ENCODE peak calls at places on chromosomes 1 and 21, in seven cellular contexts. Q is fibroblast of lung, Y is neural progenitor cell, J is esophagus squamous epithelium, X is right lobe of liver, U is HCT116, E is HepG2. A is an unnamed sample. For H3K4me1, the result is how much of the 10 kb centered on the place peaks cover.

GRCh38 chr1:174982971-174983689 is 16.6 kb upstream of the CACYBP start:
- DNase-seq in E (peak), Y (peak), J (no peak), Q (peak), X (no peak), U (peak), A (no peak)

GRCh38 chr1:16148329-16149092 is 7.4 kb downstream of the EPHA2 start:
- DNase-seq in X (no peak), Q (no peak), U (no peak), E (no peak), Y (no peak), J (no peak), A (no peak)

GRCh38 chr1:87435484-87435883 is 106.8 kb downstream of the LMO4 start:
- DNase-seq in E (no peak), U (no peak), Y (no peak), X (no peak), Q (peak), J (no peak), A (peak)

GRCh38 chr1:64948905-64949833 is 17.2 kb downstream of the JAK1 start:
- DNase-seq in X (no peak), J (no peak), Y (no peak), E (no peak), Q (peak), U (peak), A (peak)

GRCh38 chr1:189659731-189660130 is 817.9 kb downstream of the BRINP3 start:
- DNase-seq in Y (no peak), X (no peak), U (no peak), E (no peak), Q (no peak), J (no peak), A (peak)

GRCh38 chr1:22056043-22056442 is 3.5 kb downstream of the CDC42 start:
- DNase-seq in Q (peak), J (no peak), Y (no peak), U (no peak), X (no peak), E (no peak), A (no peak)

GRCh38 chr1:28269529-28269928 is 10.2 kb downstream of the SESN2 start:
- DNase-seq in X (no peak), E (no peak), U (no peak), Q (no peak), J (no peak), Y (no peak), A (no peak)

GRCh38 chr1:32754282-32755097 is 51.9 kb upstream of the SYNC start:
- DNase-seq in J (no peak), Q (no peak), U (no peak), E (no peak), X (no peak), Y (peak), A (peak)

GRCh38 chr1:25661043-25661807 is 44.6 kb downstream of the MAN1C1 start:
- DNase-seq in X (peak), E (no peak), U (no peak), Y (peak), Q (peak), J (no peak), A (no peak)

GRCh38 chr1:6631058-6631457 is 6.4 kb downstream of the THAP3 start:
- DNase-seq in Q (no peak), J (no peak), U (no peak), X (no peak), E (no peak), Y (no peak), A (no peak)

GRCh38 chr1:63955746-63956145 is 181.9 kb downstream of the ROR1 start:
- DNase-seq in E (no peak), U (no peak), X (no peak), J (no peak), Y (no peak), Q (peak), A (no peak)

GRCh38 chr1:233240839-233241682 is 54.5 kb downstream of the PCNX2 start:
- DNase-seq in Q (peak), J (no peak), E (peak), U (no peak), X (peak), Y (peak), A (no peak)

GRCh38 chr1:6440198-6441126 is 15.9 kb downstream of the ESPN start:
- DNase-seq in J (no peak), Y (peak), E (peak), X (peak), U (no peak), Q (peak), A (peak)

GRCh38 chr1:94103608-94104007 is 17.3 kb downstream of the ABCA4 start:
- DNase-seq in E (no peak), Q (no peak), Y (no peak), J (no peak), X (no peak), U (no peak), A (peak)

GRCh38 chr1:177952249-177952648 is 17.6 kb downstream of the SEC16B start:
- DNase-seq in X (no peak), E (no peak), J (no peak), Q (no peak), Y (no peak), U (no peak), A (no peak)

GRCh38 chr21:26106562-26106961 is 64.0 kb downstream of the APP start:
- DNase-seq in J (no peak), U (no peak), E (no peak), Q (no peak), Y (no peak), X (no peak), A (no peak)

GRCh38 chr1:239929317-239929716 is 162.4 kb upstream of the FMN2 start:
- DNase-seq in X (no peak), J (no peak), E (no peak), U (no peak), Y (no peak), Q (no peak), A (no peak)

GRCh38 chr1:235018161-235018560 is 110.5 kb downstream of the TOMM20 start:
- DNase-seq in Q (peak), J (no peak), E (peak), U (peak), Y (no peak), X (peak), A (peak)

GRCh38 chr1:233673947-233674431 is 60.1 kb downstream of the KCNK1 start:
- DNase-seq in X (no peak), U (no peak), E (no peak), J (no peak), Q (no peak), Y (no peak), A (no peak)

GRCh38 chr1:72197786-72198185 is 84.6 kb downstream of the NEGR1 start:
- DNase-seq in Q (no peak), E (no peak), U (no peak), Y (no peak), X (no peak), J (no peak), A (no peak)
- H3K27ac ChIP-seq in Q (no peak), E (no peak), U (no peak), Y (no peak), X (no peak), J (no peak), A (no peak)

GRCh38 chr1:204261266-204261665 is 47.5 kb upstream of the GOLT1A start:
- DNase-seq in J (no peak), E (no peak), U (no peak), Y (no peak), Q (no peak), X (no peak), A (no peak)

GRCh38 chr1:204258213-204259115 is 44.7 kb upstream of the GOLT1A start:
- DNase-seq in U (peak), E (peak), J (no peak), Y (peak), Q (peak), X (peak), A (peak)

GRCh38 chr1:204260601-204261197 is 46.9 kb upstream of the GOLT1A start:
- DNase-seq in Q (no peak), J (no peak), U (no peak), E (no peak), Y (no peak), X (peak), A (no peak)

GRCh38 chr1:204259196-204259595 is 45.4 kb upstream of the GOLT1A start:
- DNase-seq in X (no peak), Y (no peak), E (no peak), U (no peak), Q (no peak), J (no peak), A (no peak)

DNA sequence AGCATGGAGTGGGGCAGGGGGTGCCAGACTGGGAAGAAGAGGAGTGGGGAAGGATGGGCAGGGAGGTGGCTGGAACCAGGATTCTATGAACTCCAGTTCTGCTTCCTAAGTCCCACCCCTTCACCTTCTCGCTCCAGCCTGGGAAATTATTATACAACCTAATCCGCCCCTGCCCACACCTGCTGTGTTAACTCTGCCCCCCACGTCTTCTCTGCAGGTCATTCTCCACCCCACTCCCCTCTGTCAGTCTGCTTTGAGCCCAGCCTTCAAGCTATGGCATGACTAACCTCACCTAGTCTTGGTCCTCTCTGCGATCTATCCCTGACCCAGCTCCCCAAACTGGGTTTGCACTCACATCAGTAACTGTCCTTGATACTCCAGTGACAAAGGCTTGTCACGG is 46.0 kb upstream of the GOLT1A start:
- DNase-seq in Q (no peak), Y (no peak), X (no peak), U (no peak), J (no peak), E (no peak), A (no peak)
- H3K4me1 ChIP-seq in Q (under half), Y (under half), X (half or more), U (under half), J (under half), E (under half), A (under half)

DNA sequence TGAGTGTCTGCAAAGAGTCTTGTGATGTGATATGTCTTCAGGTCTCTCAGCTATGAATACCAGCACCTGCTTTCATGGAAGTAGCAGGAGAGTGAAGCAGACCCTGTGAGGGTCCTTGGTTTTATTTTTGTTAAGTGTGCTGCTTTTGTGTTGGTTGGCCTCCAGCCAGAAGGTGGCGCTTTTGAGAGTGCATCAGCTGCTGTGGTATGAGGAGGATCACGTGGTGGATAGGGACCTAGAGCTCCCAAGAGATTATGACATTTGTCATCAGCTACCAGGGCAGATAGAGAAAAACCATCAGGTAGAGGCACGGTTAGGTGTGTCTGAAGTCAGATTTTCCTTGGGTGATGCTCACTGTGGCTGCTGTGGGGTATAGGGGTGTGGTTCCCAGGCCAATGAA is 1232.1 kb downstream of the MRPL39 start:
- DNase-seq in Y (no peak), X (no peak), U (no peak), J (no peak), E (no peak), Q (no peak), A (peak)
- TF ChIP-seq CTCF in Y (peak), X (no peak), U (peak), J (no peak), E (no peak), Q (no peak), A (peak)

GRCh38 chr1:44799770-44800584 is at the start of gene PLK3:
- DNase-seq in U (peak), E (peak), Q (peak), Y (peak), X (peak), J (peak), A (peak)

GRCh38 chr1:44803062-44803311 is 2.8 kb downstream of the PLK3 start:
- DNase-seq in J (no peak), Y (no peak), U (no peak), Q (no peak), X (no peak), E (no peak), A (no peak)

GRCh38 chr1:44803312-44804095 is 3.3 kb downstream of the PLK3 start:
- DNase-seq in Y (no peak), J (no peak), X (no peak), E (no peak), Q (no peak), U (no peak), A (no peak)

GRCh38 chr1:44801491-44802305 is 1.5 kb downstream of the PLK3 start:
- DNase-seq in J (no peak), Q (no peak), E (no peak), X (no peak), U (no peak), Y (no peak), A (no peak)

DNA sequence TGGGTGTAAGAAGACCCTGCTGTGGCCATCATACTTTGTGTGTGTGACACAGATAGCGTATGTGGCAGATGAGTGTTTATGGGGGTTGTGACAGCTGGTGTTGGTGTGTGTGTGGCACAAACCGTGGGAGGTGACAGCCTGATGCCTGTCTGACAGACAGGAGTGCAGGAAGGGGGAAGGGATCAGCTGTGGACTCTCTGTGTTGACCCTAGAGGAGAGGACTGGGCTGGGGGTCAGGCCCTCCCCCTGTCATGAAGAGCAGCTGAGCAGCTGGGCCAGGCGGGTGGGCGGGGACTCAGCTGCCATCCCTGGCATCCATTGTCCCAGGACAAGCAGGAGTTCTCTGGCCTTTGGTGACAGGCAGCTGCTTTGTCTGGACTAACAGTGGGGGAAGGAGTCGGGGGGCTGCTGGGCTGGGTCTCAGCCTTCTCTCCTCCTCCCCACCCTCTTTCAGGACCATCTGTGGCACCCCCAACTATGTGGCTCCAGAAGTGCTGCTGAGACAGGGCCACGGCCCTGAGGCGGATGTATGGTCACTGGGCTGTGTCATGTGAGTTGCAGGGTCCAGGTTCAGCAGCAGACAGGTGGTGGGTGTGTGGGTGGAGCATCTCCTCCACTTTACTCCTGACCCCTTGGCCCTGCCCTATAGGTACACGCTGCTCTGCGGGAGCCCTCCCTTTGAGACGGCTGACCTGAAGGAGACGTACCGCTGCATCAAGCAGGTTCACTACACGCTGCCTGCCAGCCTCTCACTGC is 2.3 kb downstream of the PLK3 start:
- DNase-seq in U (no peak), Y (peak), E (no peak), J (no peak), Q (no peak), X (no peak), A (no peak)
- H3K27ac ChIP-seq in U (peak), Y (no peak), E (no peak), J (peak), Q (peak), X (no peak), A (peak)